ENCODE peak calls at places on chromosomes 2 and 18, in ten cellular contexts. One of them, this sample, is unnamed.

GRCh38 chr2:186068154-186068826 is 329.7 kb downstream of the FSIP2 start:
- DNase-seq in heart right ventricle: peak
- DNase-seq in A549: no peak
- DNase-seq in cardiac fibroblast: no peak
- DNase-seq in tibial artery: no peak
- DNase-seq in mammary epithelial cell: no peak
- DNase-seq in hepatocyte: peak
- DNase-seq in ovary: no peak
- DNase-seq in heart left ventricle: no peak
- DNase-seq in neural crest cell: no peak
- DNase-seq in this sample: no peak

GRCh38 chr2:1081411-1082225 is 131.0 kb downstream of the SNTG2 start:
- DNase-seq in heart right ventricle: peak
- DNase-seq in hepatocyte: no peak
- DNase-seq in heart left ventricle: no peak
- DNase-seq in ovary: no peak
- DNase-seq in cardiac fibroblast: peak
- DNase-seq in mammary epithelial cell: no peak
- DNase-seq in A549: no peak
- DNase-seq in tibial artery: no peak
- DNase-seq in neural crest cell: no peak
- DNase-seq in this sample: no peak

GRCh38 chr18:12239426-12239825 is 14.7 kb upstream of the CIDEA start:
- DNase-seq in cardiac fibroblast: no peak
- DNase-seq in heart right ventricle: no peak
- DNase-seq in tibial artery: no peak
- DNase-seq in hepatocyte: no peak
- DNase-seq in heart left ventricle: no peak
- DNase-seq in A549: no peak
- DNase-seq in mammary epithelial cell: no peak
- DNase-seq in ovary: no peak
- DNase-seq in neural crest cell: no peak
- DNase-seq in this sample: no peak

GRCh38 chr2:82027901-82028570 is 1723.5 kb upstream of the LRRTM1 start:
- DNase-seq in tibial artery: no peak
- DNase-seq in heart right ventricle: no peak
- DNase-seq in heart left ventricle: no peak
- DNase-seq in mammary epithelial cell: no peak
- DNase-seq in hepatocyte: no peak
- DNase-seq in A549: no peak
- DNase-seq in neural crest cell: no peak
- DNase-seq in ovary: no peak
- DNase-seq in cardiac fibroblast: no peak
- DNase-seq in this sample: no peak

GRCh38 chr2:119436993-119437772 is 5.5 kb downstream of the TMEM37 start:
- DNase-seq in neural crest cell: no peak
- DNase-seq in heart right ventricle: no peak
- DNase-seq in tibial artery: peak
- DNase-seq in heart left ventricle: no peak
- DNase-seq in A549: no peak
- DNase-seq in ovary: no peak
- DNase-seq in mammary epithelial cell: no peak
- DNase-seq in cardiac fibroblast: no peak
- DNase-seq in hepatocyte: no peak
- DNase-seq in this sample: no peak

GRCh38 chr18:61236476-61237057 is 96.7 kb upstream of the CDH20 start:
- DNase-seq in tibial artery: no peak
- DNase-seq in cardiac fibroblast: no peak
- DNase-seq in neural crest cell: no peak
- DNase-seq in mammary epithelial cell: no peak
- DNase-seq in A549: no peak
- DNase-seq in ovary: no peak
- DNase-seq in hepatocyte: no peak
- DNase-seq in heart left ventricle: no peak
- DNase-seq in heart right ventricle: no peak
- DNase-seq in this sample: no peak

GRCh38 chr2:148955798-148956197 is 80.8 kb downstream of the KIF5C start:
- DNase-seq in tibial artery: no peak
- DNase-seq in hepatocyte: no peak
- DNase-seq in heart left ventricle: no peak
- DNase-seq in cardiac fibroblast: no peak
- DNase-seq in A549: no peak
- DNase-seq in heart right ventricle: no peak
- DNase-seq in neural crest cell: no peak
- DNase-seq in mammary epithelial cell: peak
- DNase-seq in ovary: no peak
- DNase-seq in this sample: no peak

GRCh38 chr18:68779169-68779568 is 18.7 kb upstream of the CCDC102B start:
- DNase-seq in neural crest cell: no peak
- DNase-seq in hepatocyte: peak
- DNase-seq in A549: no peak
- DNase-seq in heart right ventricle: no peak
- DNase-seq in mammary epithelial cell: peak
- DNase-seq in tibial artery: no peak
- DNase-seq in heart left ventricle: no peak
- DNase-seq in cardiac fibroblast: peak
- DNase-seq in ovary: no peak
- DNase-seq in this sample: no peak

GRCh38 chr18:13549879-13550231 is 176.5 kb downstream of the FAM210A start:
- DNase-seq in A549: no peak
- DNase-seq in hepatocyte: no peak
- DNase-seq in heart left ventricle: no peak
- DNase-seq in mammary epithelial cell: no peak
- DNase-seq in cardiac fibroblast: no peak
- DNase-seq in tibial artery: no peak
- DNase-seq in neural crest cell: no peak
- DNase-seq in ovary: no peak
- DNase-seq in heart right ventricle: no peak
- DNase-seq in this sample: peak

GRCh38 chr18:13548944-13549878 is 177.1 kb downstream of the FAM210A start:
- DNase-seq in cardiac fibroblast: no peak
- DNase-seq in ovary: no peak
- DNase-seq in neural crest cell: no peak
- DNase-seq in mammary epithelial cell: no peak
- DNase-seq in A549: no peak
- DNase-seq in heart right ventricle: no peak
- DNase-seq in hepatocyte: no peak
- DNase-seq in tibial artery: no peak
- DNase-seq in heart left ventricle: no peak
- DNase-seq in this sample: no peak

GRCh38 chr18:13545955-13546354 is 180.4 kb downstream of the FAM210A start:
- DNase-seq in hepatocyte: no peak
- DNase-seq in A549: no peak
- DNase-seq in neural crest cell: no peak
- DNase-seq in cardiac fibroblast: no peak
- DNase-seq in heart left ventricle: no peak
- DNase-seq in ovary: no peak
- DNase-seq in heart right ventricle: no peak
- DNase-seq in tibial artery: no peak
- DNase-seq in mammary epithelial cell: no peak
- DNase-seq in this sample: peak

GRCh38 chr18:13547347-13547746 is 179.0 kb downstream of the FAM210A start:
- DNase-seq in tibial artery: no peak
- DNase-seq in cardiac fibroblast: no peak
- DNase-seq in heart right ventricle: no peak
- DNase-seq in A549: no peak
- DNase-seq in heart left ventricle: no peak
- DNase-seq in hepatocyte: no peak
- DNase-seq in neural crest cell: no peak
- DNase-seq in mammary epithelial cell: no peak
- DNase-seq in ovary: no peak
- DNase-seq in this sample: peak

GRCh38 chr18:13548106-13548819 is 178.1 kb downstream of the FAM210A start:
- DNase-seq in A549: no peak
- DNase-seq in hepatocyte: no peak
- DNase-seq in mammary epithelial cell: no peak
- DNase-seq in cardiac fibroblast: no peak
- DNase-seq in ovary: no peak
- DNase-seq in neural crest cell: no peak
- DNase-seq in heart right ventricle: no peak
- DNase-seq in heart left ventricle: no peak
- DNase-seq in tibial artery: no peak
- DNase-seq in this sample: no peak
- TF ChIP-seq CTCF in A549: no peak
- TF ChIP-seq CTCF in hepatocyte: no peak
- TF ChIP-seq CTCF in mammary epithelial cell: no peak
- TF ChIP-seq CTCF in cardiac fibroblast: no peak
- TF ChIP-seq CTCF in ovary: no peak
- TF ChIP-seq CTCF in neural crest cell: no peak
- TF ChIP-seq CTCF in heart right ventricle: no peak
- TF ChIP-seq CTCF in heart left ventricle: peak
- TF ChIP-seq CTCF in tibial artery: no peak
- TF ChIP-seq CTCF in this sample: no peak

DNA sequence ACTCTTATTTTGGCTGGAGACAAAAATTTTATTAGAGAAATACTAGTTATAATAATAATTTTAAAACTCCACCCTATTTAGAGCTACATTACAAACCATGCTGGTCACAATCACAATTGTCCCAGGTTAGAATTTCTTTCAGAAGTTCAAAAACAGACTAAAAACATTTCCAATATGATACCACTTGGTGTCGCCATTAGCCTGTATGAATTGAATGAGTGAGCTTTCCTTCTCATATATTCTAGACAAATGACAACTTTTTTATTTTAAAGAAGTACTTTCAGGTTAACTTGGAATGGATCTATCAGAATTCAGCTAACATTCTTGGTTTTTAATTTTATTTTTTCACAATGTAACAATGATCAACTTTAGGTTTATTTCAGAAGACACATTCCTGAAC is 48.0 kb downstream of the SERPINB8 start:
- DNase-seq in heart left ventricle: no peak
- DNase-seq in hepatocyte: peak
- DNase-seq in tibial artery: no peak
- DNase-seq in cardiac fibroblast: peak
- DNase-seq in neural crest cell: no peak
- DNase-seq in A549: peak
- DNase-seq in ovary: no peak
- DNase-seq in mammary epithelial cell: peak
- DNase-seq in heart right ventricle: no peak
- DNase-seq in this sample: no peak
- TF ChIP-seq CTCF in heart left ventricle: peak
- TF ChIP-seq CTCF in hepatocyte: peak
- TF ChIP-seq CTCF in tibial artery: peak
- TF ChIP-seq CTCF in cardiac fibroblast: peak
- TF ChIP-seq CTCF in neural crest cell: peak
- TF ChIP-seq CTCF in A549: peak
- TF ChIP-seq CTCF in ovary: no peak
- TF ChIP-seq CTCF in mammary epithelial cell: peak
- TF ChIP-seq CTCF in heart right ventricle: no peak
- TF ChIP-seq CTCF in this sample: peak

DNA sequence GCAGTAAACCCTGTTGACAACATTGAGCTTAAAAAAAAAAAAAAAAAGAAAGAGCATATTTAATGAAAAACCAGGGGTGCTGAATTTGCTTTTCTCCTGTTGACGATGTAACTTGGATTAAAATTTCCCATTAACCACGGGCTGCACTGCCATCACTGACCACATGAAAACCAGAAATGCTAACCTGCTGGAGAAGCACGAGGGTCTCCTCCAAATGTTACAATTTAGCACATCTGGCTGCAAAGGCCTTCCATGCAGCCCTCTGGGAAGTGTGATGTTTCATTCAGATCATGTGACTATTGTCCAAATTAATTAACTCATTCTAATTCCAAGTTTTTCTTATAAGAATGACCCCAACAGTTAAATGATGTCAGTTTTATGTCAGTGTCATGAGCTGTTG is 26.9 kb upstream of the SERPINB12 start:
- DNase-seq in mammary epithelial cell: no peak
- DNase-seq in A549: no peak
- DNase-seq in cardiac fibroblast: no peak
- DNase-seq in heart left ventricle: no peak
- DNase-seq in tibial artery: no peak
- DNase-seq in heart right ventricle: no peak
- DNase-seq in hepatocyte: no peak
- DNase-seq in neural crest cell: no peak
- DNase-seq in ovary: no peak
- DNase-seq in this sample: no peak
- TF ChIP-seq CTCF in mammary epithelial cell: peak
- TF ChIP-seq CTCF in A549: no peak
- TF ChIP-seq CTCF in cardiac fibroblast: peak
- TF ChIP-seq CTCF in heart left ventricle: no peak
- TF ChIP-seq CTCF in tibial artery: no peak
- TF ChIP-seq CTCF in heart right ventricle: no peak
- TF ChIP-seq CTCF in hepatocyte: no peak
- TF ChIP-seq CTCF in neural crest cell: peak
- TF ChIP-seq CTCF in ovary: no peak
- TF ChIP-seq CTCF in this sample: peak

GRCh38 chr2:170394988-170395387 is 217.0 kb downstream of the MYO3B start:
- DNase-seq in mammary epithelial cell: no peak
- DNase-seq in heart left ventricle: no peak
- DNase-seq in A549: no peak
- DNase-seq in hepatocyte: no peak
- DNase-seq in tibial artery: no peak
- DNase-seq in ovary: no peak
- DNase-seq in cardiac fibroblast: peak
- DNase-seq in heart right ventricle: no peak
- DNase-seq in neural crest cell: no peak
- DNase-seq in this sample: no peak

GRCh38 chr2:170401187-170401586 is 223.2 kb downstream of the MYO3B start:
- DNase-seq in neural crest cell: no peak
- DNase-seq in A549: no peak
- DNase-seq in hepatocyte: no peak
- DNase-seq in tibial artery: no peak
- DNase-seq in cardiac fibroblast: no peak
- DNase-seq in mammary epithelial cell: no peak
- DNase-seq in heart right ventricle: no peak
- DNase-seq in ovary: no peak
- DNase-seq in heart left ventricle: no peak
- DNase-seq in this sample: no peak

GRCh38 chr2:170393861-170394498 is 216.0 kb downstream of the MYO3B start:
- DNase-seq in cardiac fibroblast: no peak
- DNase-seq in heart right ventricle: no peak
- DNase-seq in A549: no peak
- DNase-seq in ovary: no peak
- DNase-seq in tibial artery: no peak
- DNase-seq in mammary epithelial cell: no peak
- DNase-seq in heart left ventricle: no peak
- DNase-seq in neural crest cell: no peak
- DNase-seq in hepatocyte: no peak
- DNase-seq in this sample: no peak

GRCh38 chr2:170391018-170391417 is 213.1 kb downstream of the MYO3B start:
- DNase-seq in tibial artery: no peak
- DNase-seq in heart right ventricle: no peak
- DNase-seq in hepatocyte: no peak
- DNase-seq in mammary epithelial cell: no peak
- DNase-seq in A549: no peak
- DNase-seq in cardiac fibroblast: no peak
- DNase-seq in heart left ventricle: no peak
- DNase-seq in ovary: no peak
- DNase-seq in neural crest cell: no peak
- DNase-seq in this sample: no peak

DNA sequence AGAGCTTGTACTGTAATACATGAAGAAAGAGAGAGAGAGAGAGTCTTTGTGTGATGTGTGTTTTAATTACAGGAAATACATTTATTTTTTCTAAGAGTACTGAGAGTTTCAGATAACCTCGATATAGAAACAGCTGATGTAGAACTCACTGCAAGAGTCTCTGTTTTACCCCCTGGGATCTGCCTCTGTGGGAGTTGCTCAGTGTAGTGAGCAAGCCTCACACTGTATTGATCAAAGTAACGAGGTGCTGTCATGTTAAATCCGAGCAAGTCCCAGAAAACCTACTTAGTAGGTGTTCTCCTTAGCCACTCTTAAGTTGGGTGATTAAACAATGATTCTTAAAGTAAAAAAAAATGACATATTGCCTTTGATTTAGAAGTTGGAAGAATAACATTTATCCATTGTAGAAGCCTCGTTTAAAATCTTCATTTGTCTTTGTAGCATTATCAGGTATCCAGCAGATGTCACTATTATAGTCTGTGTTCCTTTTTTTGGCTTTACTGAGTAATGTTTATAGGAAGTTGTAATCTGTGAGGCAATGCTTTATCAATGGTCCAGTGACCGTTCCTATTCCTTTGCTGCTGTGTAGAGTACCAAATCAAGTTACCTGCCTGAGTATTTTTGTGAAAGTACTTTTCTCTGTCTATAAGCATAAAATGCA is 219.0 kb downstream of the MYO3B start:
- DNase-seq in heart right ventricle: no peak
- DNase-seq in neural crest cell: no peak
- DNase-seq in cardiac fibroblast: peak
- DNase-seq in ovary: no peak
- DNase-seq in mammary epithelial cell: no peak
- DNase-seq in heart left ventricle: no peak
- DNase-seq in tibial artery: no peak
- DNase-seq in A549: no peak
- DNase-seq in hepatocyte: peak
- DNase-seq in this sample: no peak
- TF ChIP-seq CTCF in heart right ventricle: no peak
- TF ChIP-seq CTCF in neural crest cell: peak
- TF ChIP-seq CTCF in cardiac fibroblast: peak
- TF ChIP-seq CTCF in ovary: no peak
- TF ChIP-seq CTCF in mammary epithelial cell: no peak
- TF ChIP-seq CTCF in heart left ventricle: no peak
- TF ChIP-seq CTCF in tibial artery: no peak
- TF ChIP-seq CTCF in A549: peak
- TF ChIP-seq CTCF in hepatocyte: peak
- TF ChIP-seq CTCF in this sample: peak